ENCODE peak calls at places on chromosomes 7 and 10, in four cellular contexts. L is neural progenitor cell, W is GM23248, X is left ventricle myocardium inferior. P is an unnamed sample. For H3K4me1, the result is how much of the 10 kb centered on the place peaks cover.

GRCh38 chr10:88200637-88201036 is 337.2 kb downstream of the PTEN start:
- DNase-seq in L (peak), W (no peak), X (no peak), P (no peak)

GRCh38 chr10:116444527-116445142 is 17.0 kb downstream of the PNLIPRP3 start:
- DNase-seq in L (peak), W (peak), X (no peak), P (no peak)

GRCh38 chr10:121696854-121697253 is 98.6 kb upstream of the FGFR2 start:
- DNase-seq in L (peak), W (peak), X (no peak), P (peak)

GRCh38 chr7:68224041-68224534 is 1227.5 kb downstream of the TYW1 start:
- DNase-seq in L (no peak), W (no peak), X (no peak), P (no peak)

GRCh38 chr10:84026821-84027257 is 112.5 kb upstream of the GHITM start:
- DNase-seq in L (peak), W (peak), X (no peak), P (no peak)

GRCh38 chr10:79285315-79286185 is 61.7 kb upstream of the PPIF start:
- DNase-seq in L (no peak), W (no peak), X (no peak), P (no peak)

GRCh38 chr7:45874408-45875131 is 1.7 kb upstream of the CCDC201 start:
- DNase-seq in L (no peak), W (peak), X (no peak), P (no peak)

GRCh38 chr7:66629222-66629658 is 559 bp downstream of the KCTD7 start:
- DNase-seq in L (peak), W (peak), X (no peak), P (peak)

GRCh38 chr10:102752266-102752930 is 8.7 kb downstream of the WBP1L start:
- DNase-seq in L (no peak), W (peak), X (no peak), P (peak)

GRCh38 chr7:29091121-29091601 is 55.2 kb downstream of the CPVL start:
- DNase-seq in L (peak), W (peak), X (peak), P (peak)

GRCh38 chr7:155141562-155141961 is 71.4 kb downstream of the HTR5A start:
- DNase-seq in L (no peak), W (no peak), X (no peak), P (no peak)

GRCh38 chr10:12214093-12214492 is 18.1 kb downstream of the CDC123 start:
- DNase-seq in L (no peak), W (no peak), X (no peak), P (no peak)

GRCh38 chr7:24825931-24826661 is 68.8 kb upstream of the GSDME start:
- DNase-seq in L (no peak), W (peak), X (no peak), P (no peak)
- H3K4me1 ChIP-seq in L (under half), W (half or more), X (half or more), P (under half)

GRCh38 chr10:70162892-70163201 is 7.5 kb downstream of the SAR1A start:
- DNase-seq in L (no peak), W (no peak), X (no peak), P (no peak)
- H3K4me1 ChIP-seq in L (under half), W (half or more), X (half or more), P (under half)

GRCh38 chr7:5428470-5429252 is 5.0 kb upstream of the TNRC18 start:
- DNase-seq in L (peak), W (peak), X (peak), P (peak)
- H3K4me1 ChIP-seq in L (under half), W (under half), X (half or more), P (under half)

DNA sequence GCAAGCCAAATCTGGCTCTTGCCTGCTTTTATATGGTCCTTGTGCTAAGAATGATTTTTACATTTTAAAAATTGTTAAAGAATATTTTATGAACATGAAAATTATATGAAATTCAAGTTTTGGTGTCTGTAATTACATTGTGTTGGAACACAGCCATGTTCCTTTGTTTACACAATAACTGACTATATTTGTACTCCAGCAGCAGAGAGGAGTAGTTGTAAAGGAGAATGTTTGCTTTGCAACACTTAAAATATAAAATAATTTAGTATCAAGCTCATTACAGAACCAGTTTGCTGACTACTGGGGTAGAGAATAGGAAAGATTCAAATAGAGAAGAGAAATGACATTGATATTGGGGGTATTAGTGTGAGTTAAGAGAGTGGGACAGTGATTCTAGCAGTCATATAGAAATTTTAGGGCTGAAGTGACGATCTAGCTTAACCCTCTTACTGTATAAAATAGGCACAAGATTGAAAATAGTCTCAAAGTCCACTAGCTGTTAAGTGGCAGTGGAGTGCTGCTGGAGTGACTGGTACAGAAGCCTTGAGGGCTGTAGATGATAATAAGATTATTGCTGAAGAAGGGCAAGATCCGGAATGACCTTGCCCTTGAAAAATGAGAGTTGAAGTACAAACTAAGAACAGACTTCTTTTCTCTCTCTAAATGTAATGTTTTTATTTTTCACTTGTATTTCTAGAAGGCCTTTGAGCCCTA is 28.2 kb downstream of the SGPL1 start:
- DNase-seq in L (no peak), W (no peak), X (no peak), P (no peak)
- H3K4me1 ChIP-seq in L (under half), W (under half), X (under half), P (under half)

GRCh38 chr10:22603581-22603980 is 110.8 kb downstream of the PIP4K2A start:
- DNase-seq in L (no peak), W (no peak), X (no peak), P (no peak)
- H3K4me1 ChIP-seq in L (under half), W (under half), X (under half), P (under half)

DNA sequence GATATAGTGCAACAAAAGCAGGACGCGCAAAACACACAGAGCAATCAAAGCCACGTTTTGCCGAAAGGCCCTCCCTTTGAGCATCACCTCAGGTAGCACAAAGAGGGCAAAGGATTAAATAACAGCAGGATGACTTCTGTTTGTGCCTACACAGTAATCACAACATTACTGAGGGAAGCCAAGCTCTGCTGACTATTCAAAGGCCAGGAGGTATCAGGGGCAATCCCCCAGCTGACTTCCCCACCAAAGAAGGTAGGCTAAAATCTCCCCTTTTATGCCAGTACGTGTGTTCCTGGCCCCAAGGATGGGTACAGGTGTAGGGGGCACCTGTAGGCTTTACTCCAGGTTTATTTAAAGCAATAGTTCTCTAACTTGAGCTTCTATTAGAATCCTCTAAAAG is 343.5 kb downstream of the ELMO1 start:
- DNase-seq in L (peak), W (no peak), X (no peak), P (no peak)
- H3K4me1 ChIP-seq in L (under half), W (under half), X (under half), P (under half)

DNA sequence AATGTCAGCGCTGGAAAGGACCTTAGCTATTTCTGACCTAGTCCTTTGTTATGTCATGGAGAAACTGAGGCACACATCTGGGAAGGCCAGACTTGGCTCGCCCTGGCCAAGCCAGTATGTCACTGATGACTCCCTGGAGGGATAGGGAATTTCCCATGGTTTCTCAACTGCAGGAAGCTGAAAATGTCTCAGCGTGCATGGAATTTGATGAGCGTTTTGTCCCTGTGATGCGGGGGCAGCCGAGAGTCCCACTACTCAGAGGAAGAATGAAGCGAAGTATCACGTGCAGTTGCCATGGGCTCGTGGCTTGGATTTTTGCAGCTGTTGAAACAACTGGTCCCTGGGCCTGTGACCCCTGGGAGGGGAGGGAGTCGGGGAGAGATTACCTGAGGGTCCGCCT is 44.8 kb downstream of the CLIP2 start:
- DNase-seq in L (no peak), W (peak), X (no peak), P (no peak)
- H3K4me1 ChIP-seq in L (under half), W (under half), X (under half), P (under half)

DNA sequence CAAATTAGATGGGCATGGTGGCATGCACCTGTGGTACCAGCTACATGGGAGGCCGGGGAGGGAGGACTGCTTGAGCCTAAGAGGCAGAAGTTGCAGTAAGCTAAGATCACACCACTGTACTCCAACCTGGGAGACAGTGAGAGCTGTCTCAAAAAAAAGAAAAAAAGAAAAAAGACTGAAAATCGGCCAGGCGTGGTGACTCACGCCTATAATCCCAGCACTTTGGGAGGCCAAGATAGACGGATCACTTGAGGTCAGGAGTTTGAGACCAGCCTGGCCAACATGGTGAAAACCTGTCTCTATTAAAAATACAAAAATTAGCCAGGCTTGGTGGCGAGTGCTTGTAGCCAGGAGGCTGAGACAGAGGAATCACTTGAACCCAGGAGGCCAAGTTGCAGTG is 11.9 kb downstream of the RNF216 start:
- DNase-seq in L (no peak), W (no peak), X (no peak), P (no peak)
- H3K4me1 ChIP-seq in L (under half), W (under half), X (under half), P (under half)

DNA sequence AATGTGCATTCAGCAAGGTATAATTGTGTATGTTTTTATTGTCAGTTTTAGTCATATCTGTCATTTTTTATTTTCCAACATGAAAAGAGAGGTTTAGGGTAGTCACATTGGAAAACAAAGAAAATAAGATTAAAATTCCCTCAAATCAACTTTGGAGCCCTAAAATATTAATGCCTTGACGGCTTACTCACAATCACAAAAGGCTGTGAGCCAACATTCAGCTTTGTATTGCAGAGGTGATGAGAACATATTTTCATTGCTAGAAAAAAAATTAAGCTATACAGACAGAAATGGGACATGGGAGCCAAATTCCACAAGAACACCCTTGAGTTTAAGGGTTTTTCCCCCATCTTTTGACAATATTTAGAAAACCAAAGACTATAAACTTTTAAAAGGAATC is 30.2 kb downstream of the CALD1 start:
- DNase-seq in L (no peak), W (no peak), X (no peak), P (no peak)
- H3K4me1 ChIP-seq in L (under half), W (half or more), X (half or more), P (under half)

P was measured in adrenal gland.